ENCODE peak calls at places on chromosomes 6 and 20, in five cellular contexts. P is HFF-Myc, G is fibroblast of lung, S is AG09309, Y is H7. X is an unnamed sample.

GRCh38 chr20:18527836-18528235 is 20.1 kb downstream of the SEC23B start:
- DNase-seq in P (no peak), G (no peak), S (no peak), Y (no peak), X (no peak)

GRCh38 chr6:17714879-17715860 is 8.4 kb upstream of the NUP153 start:
- DNase-seq in P (peak), G (peak), S (peak), Y (no peak), X (no peak)

GRCh38 chr6:114249522-114249921 is 93.3 kb downstream of the HS3ST5 start:
- DNase-seq in P (no peak), G (no peak), S (no peak), Y (peak), X (peak)

GRCh38 chr20:33777831-33778230 is 33.3 kb upstream of the CHMP4B start:
- DNase-seq in P (no peak), G (no peak), S (no peak), Y (no peak), X (no peak)

GRCh38 chr20:45407067-45407745 is 883 bp upstream of the DBNDD2 start:
- DNase-seq in P (no peak), G (peak), S (no peak), Y (peak), X (peak)

GRCh38 chr20:45051497-45052060 is 49.3 kb downstream of the KCNS1 start:
- DNase-seq in P (no peak), G (no peak), S (no peak), Y (no peak), X (no peak)

GRCh38 chr20:19405958-19406357 is 193.5 kb downstream of the SLC24A3 start:
- DNase-seq in P (no peak), G (no peak), S (no peak), Y (no peak), X (no peak)

GRCh38 chr6:16909599-16910360 is 148.5 kb upstream of the ATXN1 start:
- DNase-seq in P (peak), G (peak), S (peak), Y (no peak), X (no peak)

GRCh38 chr6:43308101-43308989 is at the start of gene CRIP3:
- DNase-seq in P (no peak), G (peak), S (no peak), Y (peak), X (peak)

GRCh38 chr6:155881845-155882526 is 426.3 kb upstream of the NOX3 start:
- DNase-seq in P (no peak), G (no peak), S (no peak), Y (no peak), X (no peak)

X was measured in NCI-H2171 treated with DMSO at 0.1 percent for 48 hours.